ENCODE peak calls at places on chromosomes 11 and 22, in eight cellular contexts. R is body of pancreas; V is SK-N-SH; X is A549; O is BJ; Z is lower lobe of right lung; H is pancreas; Q is CD8-positive, alpha-beta T cell. B is an unnamed sample.

GRCh38 chr11:15258433-15259350 is 144.0 kb downstream of the INSC start:
- DNase-seq in R (peak), V (no peak), X (peak), O (no peak), Z (no peak), H (peak), Q (no peak), B (peak)

GRCh38 chr11:11722246-11722645 is 100.4 kb upstream of the GALNT18 start:
- DNase-seq in R (no peak), V (no peak), X (no peak), O (no peak), Z (no peak), H (no peak), Q (no peak), B (no peak)

GRCh38 chr22:41501209-41501608 is 32.3 kb downstream of the ACO2 start:
- DNase-seq in R (no peak), V (peak), X (peak), O (no peak), Z (no peak), H (no peak), Q (no peak), B (no peak)

GRCh38 chr11:122277553-122277952 is 161.5 kb upstream of the BLID start:
- DNase-seq in R (peak), V (no peak), X (no peak), O (no peak), Z (no peak), H (no peak), Q (no peak), B (no peak)

GRCh38 chr11:69264486-69264885 is 29.5 kb upstream of the MYEOV start:
- DNase-seq in R (no peak), V (no peak), X (no peak), O (no peak), Z (no peak), H (no peak), Q (no peak), B (no peak)

GRCh38 chr11:134531331-134532135 is 119.5 kb upstream of the B3GAT1 start:
- DNase-seq in R (no peak), V (no peak), X (no peak), O (no peak), Z (peak), H (no peak), Q (peak), B (no peak)

GRCh38 chr11:134276396-134277175 is 407 bp downstream of the GLB1L3 start:
- DNase-seq in R (no peak), V (peak), X (no peak), O (no peak), Z (no peak), H (no peak), Q (peak), B (no peak)

GRCh38 chr11:111983187-111983986 is 41.8 kb upstream of the DLAT start:
- DNase-seq in R (peak), V (no peak), X (peak), O (no peak), Z (peak), H (peak), Q (no peak), B (no peak)

GRCh38 chr11:108693852-108694251 is 29.0 kb downstream of the DDX10 start:
- DNase-seq in R (no peak), V (no peak), X (no peak), O (no peak), Z (no peak), H (no peak), Q (no peak), B (peak)

GRCh38 chr11:80424012-80424695 is 983.3 kb upstream of the TENM4 start:
- DNase-seq in R (no peak), V (no peak), X (no peak), O (no peak), Z (no peak), H (no peak), Q (no peak), B (no peak)

GRCh38 chr11:9302448-9302847 is 11.9 kb downstream of the TMEM41B start:
- DNase-seq in R (no peak), V (no peak), X (no peak), O (no peak), Z (no peak), H (no peak), Q (no peak), B (no peak)

GRCh38 chr11:441043-441417 is 781 bp downstream of the ANO9 start:
- DNase-seq in R (no peak), V (peak), X (no peak), O (no peak), Z (peak), H (no peak), Q (no peak), B (no peak)

GRCh38 chr22:17501679-17502285 is 61.5 kb upstream of the SLC25A18 start:
- DNase-seq in R (peak), V (peak), X (peak), O (peak), Z (no peak), H (peak), Q (no peak), B (peak)

GRCh38 chr22:30490399-30490798 is 15.1 kb downstream of the SEC14L4 start:
- DNase-seq in R (peak), V (no peak), X (no peak), O (no peak), Z (peak), H (no peak), Q (no peak), B (no peak)

GRCh38 chr11:126317681-126318641 is 14.1 kb downstream of the DCPS start:
- DNase-seq in R (peak), V (peak), X (no peak), O (no peak), Z (peak), H (no peak), Q (peak), B (peak)

GRCh38 chr11:93740031-93740801 is 1.1 kb downstream of the TAF1D start:
- DNase-seq in R (peak), V (no peak), X (peak), O (peak), Z (peak), H (peak), Q (no peak), B (peak)

GRCh38 chr22:46063861-46064235 is 86.5 kb upstream of the PPARA start:
- DNase-seq in R (peak), V (no peak), X (no peak), O (no peak), Z (no peak), H (peak), Q (no peak), B (no peak)

GRCh38 chr11:118622376-118623290 is 15.2 kb downstream of the PHLDB1 start:
- DNase-seq in R (no peak), V (peak), X (peak), O (no peak), Z (peak), H (no peak), Q (no peak), B (peak)

GRCh38 chr22:46352691-46353386 is 17.3 kb downstream of the TRMU start:
- DNase-seq in R (peak), V (no peak), X (peak), O (no peak), Z (peak), H (peak), Q (no peak), B (peak)

GRCh38 chr22:22167791-22168189 is 76.8 kb upstream of the VPREB1 start:
- DNase-seq in R (no peak), V (no peak), X (no peak), O (no peak), Z (no peak), H (no peak), Q (no peak), B (no peak)

GRCh38 chr22:22168190-22168940 is 76.2 kb upstream of the VPREB1 start:
- DNase-seq in R (peak), V (peak), X (peak), O (no peak), Z (no peak), H (peak), Q (no peak), B (peak)

GRCh38 chr11:11344045-11344444 is 9.0 kb downstream of the CSNK2A3 start:
- DNase-seq in R (no peak), V (no peak), X (no peak), O (no peak), Z (no peak), H (no peak), Q (no peak), B (no peak)

GRCh38 chr11:1757861-1758610 is 5.7 kb downstream of the CTSD start:
- DNase-seq in R (no peak), V (no peak), X (no peak), O (no peak), Z (peak), H (no peak), Q (peak), B (no peak)

GRCh38 chr11:129968611-129969419 is 33.8 kb downstream of the PRDM10 start:
- DNase-seq in R (no peak), V (peak), X (no peak), O (no peak), Z (no peak), H (no peak), Q (no peak), B (no peak)

GRCh38 chr22:48218889-48219420 is 1456.5 kb downstream of the TBC1D22A start:
- DNase-seq in R (no peak), V (no peak), X (no peak), O (no peak), Z (no peak), H (no peak), Q (no peak), B (no peak)

GRCh38 chr11:20114588-20114987 is 45.7 kb downstream of the DBX1 start:
- DNase-seq in R (no peak), V (no peak), X (no peak), O (no peak), Z (no peak), H (no peak), Q (no peak), B (no peak)

GRCh38 chr11:34086554-34087278 is 18.7 kb upstream of the NAT10 start:
- DNase-seq in R (no peak), V (no peak), X (no peak), O (no peak), Z (no peak), H (no peak), Q (no peak), B (no peak)

GRCh38 chr22:32482708-32483107 is 8.1 kb downstream of the FBXO7 start:
- DNase-seq in R (no peak), V (no peak), X (no peak), O (no peak), Z (no peak), H (no peak), Q (no peak), B (no peak)

GRCh38 chr11:116485425-116485824 is 287.4 kb downstream of the BUD13 start:
- DNase-seq in R (no peak), V (no peak), X (no peak), O (no peak), Z (no peak), H (no peak), Q (no peak), B (no peak)

GRCh38 chr11:133040289-133040893 is 491.9 kb downstream of the OPCML start:
- DNase-seq in R (no peak), V (no peak), X (no peak), O (no peak), Z (no peak), H (no peak), Q (no peak), B (no peak)

GRCh38 chr11:2540521-2541320 is 95.9 kb downstream of the KCNQ1 start:
- DNase-seq in R (peak), V (no peak), X (no peak), O (no peak), Z (peak), H (no peak), Q (no peak), B (no peak)

GRCh38 chr22:50313600-50313999 is 6.2 kb upstream of the PLXNB2 start:
- DNase-seq in R (no peak), V (peak), X (no peak), O (no peak), Z (peak), H (no peak), Q (no peak), B (no peak)
- H3K4me3 ChIP-seq in R (no peak), V (no peak), X (no peak), O (no peak), Z (no peak), H (no peak), Q (peak), B (no peak)

GRCh38 chr22:39314251-39314971 is 5.0 kb downstream of the RPL3 start:
- DNase-seq in R (peak), V (no peak), X (no peak), O (no peak), Z (no peak), H (no peak), Q (no peak), B (no peak)
- TF ChIP-seq CTCF in R (peak), V (peak), X (no peak), O (peak), Z (no peak), H (no peak), Q (no peak), B (peak)

DNA sequence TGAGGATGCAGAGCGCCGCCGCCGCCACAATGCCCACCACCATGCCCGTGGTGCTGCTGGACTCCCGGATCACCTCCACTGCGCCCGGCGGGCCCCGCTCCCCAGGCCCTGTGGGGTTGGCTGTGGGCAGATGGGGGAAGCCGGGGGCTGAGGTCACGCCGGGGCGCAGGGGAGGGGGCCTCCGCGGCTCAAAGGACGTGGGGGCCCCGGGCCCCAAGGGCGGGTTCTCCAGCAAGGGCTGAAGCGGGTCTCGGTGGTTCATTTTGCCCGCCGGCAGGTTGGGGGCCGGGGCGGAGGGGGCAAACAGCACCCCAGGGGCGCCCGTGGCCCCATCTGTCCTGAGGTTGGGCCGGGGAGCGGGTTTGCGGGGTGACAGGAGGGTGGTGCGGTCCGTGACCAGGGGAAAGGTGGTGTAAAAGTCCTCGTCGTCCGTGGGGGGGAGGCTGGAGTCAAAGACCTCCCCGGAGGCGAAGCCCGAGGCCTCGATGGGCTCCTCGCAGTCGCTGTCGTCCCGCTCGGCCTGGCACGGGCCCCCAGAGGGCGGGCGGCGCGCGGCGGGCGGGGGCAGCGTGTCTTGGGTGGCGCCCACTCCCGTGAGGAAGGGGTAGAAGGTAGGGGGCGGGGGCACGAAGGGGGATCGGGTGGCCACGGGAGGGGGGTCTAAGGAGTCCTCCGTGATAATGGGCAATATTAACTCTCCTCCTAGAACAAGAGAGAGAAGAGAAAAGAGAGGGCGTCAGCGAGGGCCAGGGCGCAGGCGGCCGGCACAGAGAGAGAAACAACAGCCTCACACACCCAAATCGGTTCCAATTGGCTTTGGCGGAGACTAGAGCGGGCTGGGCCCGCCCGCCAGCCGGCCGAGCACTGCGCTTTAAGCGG is 16.6 kb downstream of the SLC22A12 start:
- DNase-seq in R (peak), V (no peak), X (no peak), O (no peak), Z (no peak), H (no peak), Q (no peak), B (peak)
- H3K4me3 ChIP-seq in R (no peak), V (no peak), X (no peak), O (no peak), Z (peak), H (no peak), Q (no peak), B (no peak)

DNA sequence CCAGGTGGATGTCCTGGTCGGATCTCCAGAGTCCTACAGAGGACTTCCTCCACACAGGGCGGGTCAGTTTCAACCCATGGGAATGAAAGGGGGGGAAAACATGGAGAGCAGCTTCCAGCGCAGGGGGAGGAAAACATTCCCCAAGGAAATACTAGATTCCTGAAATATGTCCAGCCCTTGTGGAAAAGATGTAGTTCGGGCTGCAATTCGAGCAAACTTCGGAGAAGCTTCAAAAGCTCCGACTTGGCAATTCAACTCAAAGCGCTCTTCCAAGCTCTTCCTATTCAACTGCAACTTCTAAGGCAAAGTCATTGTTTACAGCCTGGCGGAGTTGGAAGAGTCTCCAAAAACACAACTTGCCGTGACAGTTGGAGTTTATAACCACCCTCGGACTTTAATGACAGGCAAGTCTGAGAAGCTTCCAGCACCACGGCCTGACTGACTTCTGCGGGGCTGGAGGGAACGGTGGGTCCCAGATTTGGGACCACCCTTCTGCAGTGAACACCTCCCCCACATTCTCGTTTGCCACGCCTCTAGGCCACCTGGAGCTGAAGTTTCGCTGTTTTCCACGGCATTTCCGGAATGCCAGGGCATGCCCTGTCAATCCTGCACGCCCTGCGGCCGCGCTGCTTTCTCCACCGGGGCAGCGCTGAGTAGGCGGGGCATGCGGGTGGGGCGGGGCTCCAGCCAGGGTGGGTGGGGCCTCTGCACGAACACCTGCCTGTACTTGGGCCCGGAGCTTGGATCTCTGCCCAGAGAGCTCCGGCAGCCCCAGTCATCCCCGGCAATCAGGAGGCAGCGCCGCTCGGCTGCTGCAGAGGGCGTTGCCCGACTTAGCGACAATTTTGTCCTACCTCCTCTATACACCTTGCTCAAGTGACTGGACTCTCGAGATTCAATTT is 49.0 kb upstream of the BIRC3 start:
- DNase-seq in R (peak), V (peak), X (peak), O (no peak), Z (peak), H (peak), Q (peak), B (peak)
- TF ChIP-seq CTCF in R (peak), V (peak), X (peak), O (peak), Z (peak), H (peak), Q (no peak), B (peak)

DNA sequence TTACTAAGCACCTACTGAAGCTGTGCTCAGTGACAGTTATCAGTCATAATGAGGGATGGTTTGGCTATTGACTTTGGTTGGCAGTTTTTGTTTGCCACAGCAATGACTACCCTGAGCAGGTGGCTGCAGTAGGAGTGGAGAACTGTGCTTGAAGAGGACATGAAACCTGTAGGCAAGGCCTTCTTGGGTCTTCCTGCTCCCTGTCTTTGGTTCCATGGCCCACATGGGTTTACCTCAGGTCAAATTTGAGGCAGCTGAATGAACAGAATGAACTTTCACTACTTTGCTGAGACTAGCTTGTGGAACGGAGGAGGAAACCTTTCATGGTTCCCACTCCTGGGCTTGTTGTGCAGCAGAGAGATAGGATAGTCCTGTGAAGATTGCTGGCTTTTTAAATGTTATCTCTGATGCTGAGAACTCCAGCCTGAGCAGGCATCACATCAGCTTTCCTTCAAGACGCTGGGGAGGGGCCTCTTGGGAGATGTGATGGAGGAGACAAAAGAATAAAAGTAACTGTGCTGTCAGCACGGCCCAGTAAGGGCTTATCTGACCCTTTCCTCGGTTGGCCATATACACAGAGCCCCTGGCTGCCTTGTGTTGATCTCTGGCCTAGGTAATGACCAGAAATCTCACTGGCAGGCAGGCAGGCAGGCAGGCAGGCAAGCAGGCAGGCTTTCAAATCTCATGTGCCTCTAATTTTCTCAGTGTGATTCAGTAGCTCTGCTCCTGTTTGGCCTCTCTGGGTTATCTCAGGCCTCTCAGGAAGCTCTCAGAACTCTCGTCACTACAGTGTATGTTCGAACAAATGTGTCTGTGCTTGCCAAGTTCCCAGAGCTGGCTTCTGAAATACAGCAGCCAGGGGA is 12.0 kb downstream of the STIM1 start:
- DNase-seq in R (peak), V (peak), X (no peak), O (no peak), Z (no peak), H (peak), Q (no peak), B (peak)
- H3K4me3 ChIP-seq in R (no peak), V (no peak), X (no peak), O (no peak), Z (no peak), H (no peak), Q (no peak), B (no peak)

B was measured in fibroblast of pulmonary artery.